ENCODE peak calls at places on chromosomes 2 and 18, in eight cellular contexts. Z, I, O, H, W, P, X and Q are unnamed samples.

GRCh38 chr2:96866586-96866985 is 3.3 kb downstream of the SEMA4C start:
- DNase-seq in P (no peak), I (no peak), O (no peak), W (no peak), X (no peak), H (no peak), Z (no peak), Q (no peak)

GRCh38 chr2:45300026-45300750 is 290.9 kb upstream of the SIX2 start:
- DNase-seq in P (no peak), H (no peak), X (no peak), O (no peak), W (no peak), I (no peak), Z (peak), Q (no peak)

GRCh38 chr2:42832289-42832634 is 39.9 kb upstream of the HAAO start:
- DNase-seq in Z (no peak), X (no peak), W (no peak), P (no peak), H (no peak), I (no peak), O (no peak), Q (no peak)

GRCh38 chr2:237296756-237297155 is 117.2 kb downstream of the COL6A3 start:
- DNase-seq in P (no peak), W (no peak), X (no peak), O (no peak), Z (no peak), H (no peak), I (no peak), Q (no peak)

GRCh38 chr2:23900927-23901322 is 26.0 kb downstream of the ATAD2B start:
- DNase-seq in H (no peak), I (no peak), P (peak), W (peak), Z (peak), O (peak), X (no peak), Q (no peak)

GRCh38 chr2:96665083-96665569 is 22.6 kb downstream of the FER1L5 start:
- DNase-seq in O (peak), Z (peak), I (no peak), H (peak), W (peak), P (peak), X (no peak), Q (no peak)

GRCh38 chr2:171909261-171909660 is 13.0 kb upstream of the HAT1 start:
- DNase-seq in Z (no peak), H (no peak), O (no peak), I (no peak), W (no peak), P (no peak), X (no peak), Q (no peak)

GRCh38 chr2:46534589-46534988 is 55.2 kb downstream of the TMEM247 start:
- DNase-seq in O (no peak), I (no peak), X (no peak), Z (no peak), H (no peak), W (no peak), P (no peak), Q (no peak)

GRCh38 chr18:52277785-52278184 is 62.2 kb upstream of the DCC start:
- DNase-seq in Z (no peak), I (no peak), H (no peak), O (no peak), P (no peak), X (no peak), W (no peak), Q (no peak)